ENCODE peak calls at places on chromosomes 12 and 14, in six cellular contexts. L, A, V, Q, P and T are unnamed samples.
A peak's percentile ranks its signal among the peaks of the same experiment; 100 is the strongest.

GRCh38 chr14:93090826-93091583 is 24.7 kb downstream of the ITPK1 start:
- DNase-seq in V (no peak), L (no peak), P (no peak), A (no peak), Q (no peak), T (no peak)

GRCh38 chr14:61051046-61051445 is 70.0 kb downstream of the SLC38A6 start:
- DNase-seq in P (no peak), Q (no peak), L (no peak), A (peak; percentile 26), V (no peak), T (no peak)

GRCh38 chr14:95023886-95024285 is 133.4 kb downstream of the DICER1 start:
- DNase-seq in Q (no peak), P (no peak), V (no peak), A (no peak), L (no peak), T (no peak)

GRCh38 chr12:18320036-18320617 is 58.8 kb downstream of the PIK3C2G start:
- DNase-seq in L (peak; percentile 59), A (peak; percentile 81), Q (peak; percentile 73), V (no peak), P (peak; percentile 56), T (peak; percentile 32)

GRCh38 chr14:50944647-50945413 is 547 bp upstream of the PYGL start:
- DNase-seq in L (no peak), V (peak; percentile 78), P (no peak), A (no peak), Q (peak; percentile 75), T (peak; percentile 16)

GRCh38 chr12:89663577-89664357 is 44.9 kb downstream of the ATP2B1 start:
- DNase-seq in A (no peak), V (no peak), P (no peak), L (peak; percentile 44), Q (no peak), T (no peak)

GRCh38 chr14:96410119-96410518 is 18.2 kb downstream of the AK7 start:
- DNase-seq in L (no peak), P (no peak), A (no peak), V (no peak), Q (no peak), T (no peak)

GRCh38 chr14:95319312-95320075 is at the start of gene CLMN:
- DNase-seq in Q (peak; percentile 44), V (no peak), L (peak; percentile 47), P (peak; percentile 20), A (peak; percentile 70), T (peak; percentile 50)

GRCh38 chr14:34951286-34951685 is 31.5 kb upstream of the SRP54 start:
- DNase-seq in V (no peak), Q (no peak), P (no peak), A (no peak), L (no peak), T (no peak)

GRCh38 chr14:28756896-28757570 is 9.6 kb upstream of the FOXG1 start:
- DNase-seq in A (peak; percentile 64), P (no peak), Q (peak; percentile 48), L (peak; percentile 64), V (no peak), T (peak; percentile 46)

GRCh38 chr14:68952544-68953535 is 26.3 kb downstream of the ACTN1 start:
- DNase-seq in Q (no peak), A (peak; percentile 53), L (peak; percentile 25), V (no peak), P (peak; percentile 54), T (no peak)

GRCh38 chr12:53327435-53328042 is 6.1 kb upstream of the AAAS start:
- DNase-seq in A (no peak), V (peak; percentile 57), P (no peak), Q (peak; percentile 60), L (no peak), T (no peak)

GRCh38 chr12:52602552-52602951 is 1.3 kb upstream of the KRT72 start:
- DNase-seq in Q (no peak), V (peak; percentile 35), A (no peak), P (no peak), L (no peak), T (no peak)

GRCh38 chr12:1915082-1915968 is 3.1 kb downstream of the CACNA2D4 start:
- DNase-seq in L (no peak), Q (no peak), P (no peak), A (no peak), V (peak; percentile 60), T (no peak)

GRCh38 chr12:130186631-130187269 is 24.5 kb downstream of the FZD10 start:
- DNase-seq in V (peak; percentile 36), Q (peak; percentile 14), P (no peak), A (no peak), L (no peak), T (no peak)

GRCh38 chr14:64253672-64254071 is 40.5 kb downstream of the ESR2 start:
- DNase-seq in V (no peak), A (no peak), L (no peak), Q (no peak), P (no peak), T (no peak)

GRCh38 chr12:78149459-78149858 is 318.8 kb downstream of the NAV3 start:
- DNase-seq in Q (no peak), V (no peak), A (peak; percentile 61), P (no peak), L (no peak), T (no peak)

GRCh38 chr12:28955921-28956320 is 193.2 kb upstream of the FAR2 start:
- DNase-seq in A (no peak), Q (no peak), V (no peak), L (no peak), P (no peak), T (no peak)

GRCh38 chr12:91367234-91367849 is 184.7 kb upstream of the DCN start:
- DNase-seq in A (no peak), Q (peak; percentile 29), L (peak; percentile 13), V (no peak), P (peak; percentile 38), T (no peak)

GRCh38 chr12:7935773-7936581 is at the start of gene SLC2A3:
- DNase-seq in Q (peak; percentile 84), P (peak; percentile 82), A (peak; percentile 74), V (peak; percentile 87), L (peak; percentile 82), T (peak; percentile 53)

GRCh38 chr12:109777544-109777943 is 55.7 kb downstream of the TRPV4 start:
- DNase-seq in L (peak; percentile 80), Q (peak; percentile 66), P (peak; percentile 68), V (no peak), A (peak; percentile 43), T (peak; percentile 73)

GRCh38 chr12:68229956-68230355 is 4.3 kb upstream of the IL26 start:
- DNase-seq in Q (no peak), V (no peak), L (no peak), P (no peak), A (no peak), T (no peak)

GRCh38 chr12:113364698-113365097 is 6.3 kb downstream of the PLBD2 start:
- DNase-seq in V (no peak), L (no peak), A (no peak), Q (no peak), P (no peak), T (no peak)
- TF ChIP-seq CTCF in V (no peak), L (no peak), A (no peak), Q (no peak), P (no peak), T (no peak)

GRCh38 chr12:128268348-128268725 is 1.4 kb downstream of the TMEM132C start:
- DNase-seq in A (peak; percentile 31), L (no peak), V (no peak), P (no peak), Q (no peak), T (no peak)

GRCh38 chr12:128266559-128267245 is at the start of gene TMEM132C:
- DNase-seq in Q (no peak), A (peak; percentile 29), V (no peak), P (no peak), L (no peak), T (no peak)

GRCh38 chr12:128267246-128267622 is 264 bp downstream of the TMEM132C start:
- DNase-seq in P (no peak), V (no peak), Q (no peak), L (no peak), A (peak; percentile 47), T (no peak)

GRCh38 chr12:128267651-128268347 is 829 bp downstream of the TMEM132C start:
- DNase-seq in V (no peak), Q (no peak), P (no peak), A (peak; percentile 3), L (no peak), T (no peak)

GRCh38 chr12:128269108-128269713 is 2.2 kb downstream of the TMEM132C start:
- DNase-seq in Q (no peak), A (peak; percentile 4), L (no peak), V (no peak), P (no peak), T (no peak)
- H3K4me3 ChIP-seq in Q (no peak overlapping the region), A (peak overlapping the region; percentile 13), L (no peak overlapping the region), V (peak overlapping the region; percentile 40), P (no peak overlapping the region), T (no peak overlapping the region)

DNA sequence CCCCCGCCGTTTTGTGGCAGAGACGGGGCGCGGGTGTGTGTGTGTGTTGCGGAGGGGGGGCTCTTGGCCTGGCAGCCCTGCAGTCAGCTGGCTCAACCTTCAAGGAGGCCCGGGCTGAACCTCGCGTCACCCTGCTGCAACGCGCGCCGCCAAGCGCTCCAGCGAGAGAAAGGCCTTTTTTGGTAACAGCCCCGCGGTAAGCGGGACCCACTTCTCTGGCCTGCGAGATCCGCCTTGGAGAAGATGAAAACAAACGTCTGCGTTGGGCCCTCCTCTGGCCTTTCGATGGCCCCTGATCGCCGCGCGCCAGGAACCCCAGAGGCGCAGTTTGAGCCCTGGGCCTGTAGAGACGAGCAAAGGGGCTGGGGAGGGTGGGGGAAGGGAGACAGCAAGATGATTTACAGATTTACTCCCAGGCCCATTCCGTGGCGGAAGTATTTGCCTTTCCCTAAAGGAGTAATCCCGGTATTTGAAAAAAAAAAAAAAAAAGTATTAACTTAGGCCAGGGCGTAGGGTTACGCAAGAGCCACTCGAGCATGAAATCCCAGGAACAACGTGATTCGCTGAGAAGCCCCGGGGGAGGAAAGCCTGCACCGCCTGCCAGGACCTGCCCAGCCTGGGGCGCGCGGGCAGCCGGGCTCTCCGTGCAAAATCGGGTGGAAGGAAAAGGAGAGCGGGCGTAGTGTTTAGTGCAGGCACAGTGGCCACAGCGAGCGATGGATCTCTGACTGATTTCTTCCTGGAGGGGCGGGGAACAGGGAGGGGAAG is 4.5 kb upstream of the IRF2BPL start:
- DNase-seq in P (peak; percentile 53), L (peak; percentile 86), V (peak; percentile 99), Q (peak; percentile 99), A (peak; percentile 88), T (peak; percentile 95)
- TF ChIP-seq CTCF in P (no peak), L (peak; percentile 0), V (no peak), Q (peak; percentile 30), A (peak; percentile 30), T (peak; percentile 33)

GRCh38 chr14:21014761-21015190 is 10.1 kb downstream of the NDRG2 start:
- DNase-seq in P (peak; percentile 53), Q (peak; percentile 86), V (peak; percentile 84), A (peak; percentile 96), L (peak; percentile 79), T (peak; percentile 87)
- H3K4me3 ChIP-seq in P (no peak overlapping the region), Q (no peak overlapping the region), V (no peak overlapping the region), A (no peak overlapping the region), L (no peak overlapping the region), T (no peak overlapping the region)

GRCh38 chr14:70567791-70568190 is 32.7 kb downstream of the MED6 start:
- DNase-seq in Q (peak; percentile 46), L (peak; percentile 64), A (peak; percentile 36), V (no peak), P (peak; percentile 10), T (peak; percentile 59)
- TF ChIP-seq CTCF in Q (peak; percentile 16), L (peak; percentile 55), A (peak; percentile 63), V (no peak), P (peak; percentile 43), T (peak; percentile 79)